ENCODE peak calls at places on chromosome 10, in four cellular contexts. M, G, D and J are unnamed samples.

GRCh38 chr10:123021517-123021916 is 12.7 kb downstream of the ACADSB start:
- DNase-seq in M (no peak), D (no peak), G (peak), J (peak)

GRCh38 chr10:13712799-13713581 is 126.2 kb downstream of the PRPF18 start:
- DNase-seq in G (no peak), D (no peak), M (peak), J (peak)

GRCh38 chr10:71825217-71825616 is 25.8 kb downstream of the PSAP start:
- DNase-seq in M (no peak), G (no peak), D (no peak), J (no peak)

GRCh38 chr10:46288601-46289206 is 1.9 kb downstream of the ANTXRL start:
- DNase-seq in M (no peak), D (no peak), G (no peak), J (no peak)

GRCh38 chr10:97024181-97025073 is 161.3 kb downstream of the SLIT1 start:
- DNase-seq in M (peak), D (no peak), G (no peak), J (peak)

GRCh38 chr10:91816986-91817385 is 18.8 kb downstream of the TNKS2 start:
- DNase-seq in G (no peak), M (no peak), D (no peak), J (no peak)

GRCh38 chr10:27865221-27865635 is 119.6 kb upstream of the MKX start:
- DNase-seq in D (no peak), M (no peak), G (no peak), J (no peak)

GRCh38 chr10:29731760-29732159 is 97.0 kb upstream of the SVIL start:
- DNase-seq in D (no peak), G (no peak), M (no peak), J (no peak)

GRCh38 chr10:110529596-110530011 is 31.9 kb downstream of the DUSP5 start:
- DNase-seq in G (no peak), D (no peak), M (no peak), J (no peak)

GRCh38 chr10:30433286-30433778 is 652 bp upstream of the MAP3K8 start:
- DNase-seq in D (peak), G (no peak), M (peak), J (peak)

GRCh38 chr10:132652446-132652845 is 114.9 kb downstream of the INPP5A start:
- DNase-seq in G (no peak), M (no peak), D (no peak), J (no peak)